ENCODE peak calls at places on chromosomes 5 and 9, in six cellular contexts. I, E, R, M, K and D are unnamed samples.

GRCh38 chr9:93592389-93593021 is 16.1 kb downstream of the PHF2 start:
- DNase-seq in I (no peak), E (peak), R (no peak), M (no peak), K (no peak), D (no peak)

GRCh38 chr9:99024959-99025358 is 80.0 kb upstream of the TGFBR1 start:
- DNase-seq in I (no peak), E (no peak), R (no peak), M (no peak), K (peak), D (no peak)

GRCh38 chr5:159764283-159764927 is 151.9 kb upstream of the ADRA1B start:
- DNase-seq in I (no peak), E (no peak), R (no peak), M (no peak), K (peak), D (no peak)

GRCh38 chr9:38622083-38622674 is 1.8 kb upstream of the ANKRD18A start:
- DNase-seq in I (no peak), E (no peak), R (peak), M (no peak), K (no peak), D (no peak)

GRCh38 chr9:130570200-130570599 is 9.2 kb upstream of the FUBP3 start:
- DNase-seq in I (no peak), E (peak), R (no peak), M (no peak), K (peak), D (no peak)

GRCh38 chr5:123092696-123093095 is 3.7 kb downstream of the PRDM6 start:
- DNase-seq in I (no peak), E (no peak), R (no peak), M (no peak), K (peak), D (no peak)

GRCh38 chr5:17113174-17113941 is 104.1 kb upstream of the BASP1 start:
- DNase-seq in I (no peak), E (no peak), R (no peak), M (no peak), K (peak), D (no peak)

GRCh38 chr5:141402553-141403328 is at the start of gene PCDHGA9:
- DNase-seq in I (no peak), E (peak), R (no peak), M (no peak), K (peak), D (no peak)

GRCh38 chr9:127360205-127360604 is 36.8 kb upstream of the SLC2A8 start:
- DNase-seq in I (no peak), E (no peak), R (no peak), M (no peak), K (no peak), D (no peak)

GRCh38 chr9:91036826-91037510 is 235.3 kb downstream of the SYK start:
- DNase-seq in I (peak), E (peak), R (peak), M (peak), K (peak), D (peak)

GRCh38 chr5:142500506-142500905 is 175.7 kb upstream of the SPRY4 start:
- DNase-seq in I (no peak), E (no peak), R (no peak), M (no peak), K (no peak), D (no peak)

GRCh38 chr9:4277531-4277991 is 22.3 kb downstream of the GLIS3 start:
- DNase-seq in I (no peak), E (no peak), R (no peak), M (no peak), K (no peak), D (no peak)

GRCh38 chr9:131697097-131697496 is 42.8 kb downstream of the RAPGEF1 start:
- DNase-seq in I (no peak), E (no peak), R (peak), M (peak), K (peak), D (no peak)

GRCh38 chr5:92769986-92770385 is 811.0 kb downstream of the NR2F1-AS1 start:
- DNase-seq in I (no peak), E (no peak), R (no peak), M (no peak), K (peak), D (no peak)

DNA sequence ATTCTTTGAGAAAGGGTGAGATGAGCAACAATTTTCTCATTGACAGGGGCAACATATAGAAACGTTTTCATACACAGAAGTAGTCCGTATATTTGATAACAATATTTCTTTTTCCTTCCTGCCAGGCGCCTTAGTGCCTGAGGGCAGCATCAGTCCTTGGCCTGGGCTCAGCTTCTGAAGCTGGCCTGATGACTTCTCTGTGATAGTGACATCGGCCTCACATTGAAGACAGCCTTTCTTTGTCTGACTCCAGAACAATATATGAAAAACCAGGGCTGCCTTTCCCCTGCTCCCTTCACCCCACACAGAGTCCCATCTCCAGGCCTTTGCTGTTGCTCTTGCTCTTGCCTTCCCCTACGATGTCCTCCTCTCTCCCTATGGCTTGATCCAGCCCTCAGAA is 24.1 kb upstream of the TCOF1 start:
- DNase-seq in I (no peak), E (no peak), R (no peak), M (no peak), K (no peak), D (no peak)
- H3K27ac ChIP-seq in I (no peak), E (no peak), R (no peak), M (peak), K (no peak), D (no peak)

DNA sequence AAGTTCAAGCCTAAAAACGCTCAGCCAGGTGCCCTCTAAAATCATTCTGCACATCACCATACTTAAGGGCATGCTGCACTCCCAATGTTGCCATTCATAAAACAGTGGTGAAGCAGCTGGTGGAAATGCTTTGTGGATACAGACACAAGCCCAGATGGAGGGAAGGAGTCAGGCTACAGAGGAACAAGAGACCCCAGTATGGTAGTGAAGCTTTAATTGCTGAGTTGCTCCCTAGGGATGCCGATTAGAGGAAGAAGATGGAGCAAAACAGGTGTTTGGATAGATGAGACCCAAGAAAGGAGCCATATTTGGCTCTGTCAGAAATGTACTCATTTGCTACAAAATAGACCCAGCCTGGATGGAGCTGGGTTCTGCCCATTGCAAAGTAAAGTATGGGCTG is 230.5 kb downstream of the NSG2 start:
- DNase-seq in I (no peak), E (no peak), R (no peak), M (no peak), K (no peak), D (no peak)
- H3K27ac ChIP-seq in I (no peak), E (no peak), R (no peak), M (no peak), K (no peak), D (no peak)

GRCh38 chr9:136118061-136118366 is 661 bp downstream of the TMEM250 start:
- DNase-seq in I (no peak), E (no peak), R (no peak), M (no peak), K (no peak), D (no peak)
- H3K27ac ChIP-seq in I (peak), E (peak), R (peak), M (peak), K (peak), D (peak)

DNA sequence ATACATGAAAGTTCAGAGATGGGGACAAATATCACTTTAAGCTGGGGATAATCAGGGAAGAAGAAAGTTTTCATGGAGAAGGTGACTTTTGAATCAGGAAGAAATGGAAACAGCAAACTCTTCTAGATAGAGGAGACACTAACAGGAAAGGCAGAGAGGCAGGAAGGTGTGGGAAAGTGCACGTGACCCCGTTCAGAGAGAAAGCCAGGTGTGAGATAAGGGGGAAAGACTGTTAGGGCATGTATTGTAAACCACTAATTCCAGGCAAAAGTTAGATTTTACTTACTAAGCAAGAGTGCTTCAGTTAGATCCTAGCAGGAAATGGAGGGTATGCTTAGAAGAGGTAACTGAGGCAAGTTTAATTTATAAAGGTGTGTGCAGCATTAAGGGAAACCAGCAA is 58.5 kb downstream of the PDCD1LG2 start:
- DNase-seq in I (no peak), E (no peak), R (no peak), M (no peak), K (no peak), D (no peak)
- H3K27ac ChIP-seq in I (no peak), E (no peak), R (no peak), M (no peak), K (no peak), D (no peak)